ENCODE peak calls at places on chromosomes 16 and 17, in ten cellular contexts. P is Peyer's patch, U is cardiac muscle cell, Z is testis, V is lung, R is GM23338, X is heart right ventricle, W is GM20000, D is fibroblast of lung, L is fibroblast of the aortic adventitia. H is an unnamed sample.

GRCh38 chr17:28792877-28793666 is 49.3 kb downstream of the TRAF4 start:
- DNase-seq in P (no peak), D (no peak), Z (no peak), W (no peak), L (peak; percentile 4), R (peak; percentile 33), U (no peak), V (no peak), X (no peak), H (no peak)

GRCh38 chr17:48649741-48650140 is 23.6 kb upstream of the HOXB9 start:
- DNase-seq in L (no peak), R (no peak), U (no peak), P (no peak), W (no peak), Z (no peak), X (no peak), D (no peak), V (no peak), H (no peak)

GRCh38 chr16:55323637-55324490 is at the start of gene IRX6:
- DNase-seq in U (peak; percentile 77), Z (peak; percentile 89), X (peak; percentile 71), W (peak; percentile 50), L (no peak), P (no peak), D (no peak), V (peak; percentile 74), R (peak; percentile 90), H (peak; percentile 19)

GRCh38 chr16:50419116-50419515 is 50.3 kb upstream of the BRD7 start:
- DNase-seq in X (no peak), Z (no peak), P (no peak), U (no peak), D (no peak), V (no peak), W (no peak), R (no peak), L (no peak), H (no peak)

GRCh38 chr17:44191389-44191788 is 4.6 kb downstream of the TMUB2 start:
- DNase-seq in P (no peak), W (no peak), V (no peak), R (no peak), U (no peak), Z (no peak), X (no peak), L (no peak), D (no peak), H (no peak)

GRCh38 chr17:64269687-64270649 is 6.9 kb upstream of the TEX2 start:
- DNase-seq in L (no peak), D (no peak), X (no peak), Z (no peak), U (no peak), W (no peak), V (no peak), R (no peak), P (no peak), H (no peak)

GRCh38 chr17:52233176-52233575 is 74.7 kb upstream of the CA10 start:
- DNase-seq in R (no peak), D (peak; percentile 42), L (no peak), Z (no peak), W (no peak), P (no peak), V (no peak), U (no peak), X (no peak), H (no peak)

GRCh38 chr17:57697891-57698708 is 47.0 kb downstream of the CCDC182 start:
- DNase-seq in P (no peak), V (peak; percentile 13), U (peak; percentile 19), R (peak; percentile 20), Z (no peak), L (no peak), X (no peak), W (no peak), D (no peak), H (no peak)

GRCh38 chr17:67281736-67282135 is 36.7 kb upstream of the HELZ start:
- DNase-seq in P (no peak), X (no peak), W (no peak), Z (no peak), D (no peak), L (no peak), R (no peak), U (no peak), V (no peak), H (peak; percentile 63)

GRCh38 chr17:72943826-72944689 is 148.4 kb downstream of the SLC39A11 start:
- DNase-seq in V (no peak), R (no peak), P (no peak), Z (no peak), W (no peak), U (no peak), L (no peak), X (no peak), D (no peak), H (no peak)

GRCh38 chr16:74462361-74462760 is 41.1 kb upstream of the CLEC18B start:
- DNase-seq in P (peak; percentile 21), L (no peak), U (no peak), R (no peak), D (peak; percentile 65), V (no peak), Z (no peak), X (no peak), W (no peak), H (peak; percentile 75)

GRCh38 chr17:74368341-74369152 is 1.2 kb downstream of the GPR142 start:
- DNase-seq in D (peak; percentile 25), V (peak; percentile 74), U (peak; percentile 72), Z (peak; percentile 86), W (peak; percentile 87), X (peak; percentile 77), R (peak; percentile 76), L (peak; percentile 63), P (peak; percentile 88), H (peak; percentile 74)

GRCh38 chr17:7141824-7142223 is 27.2 kb upstream of the ASGR2 start:
- DNase-seq in D (no peak), P (peak; percentile 61), Z (no peak), X (no peak), L (no peak), R (no peak), V (no peak), U (no peak), W (no peak), H (no peak)

GRCh38 chr16:56866955-56867830 is 2.2 kb downstream of the SLC12A3 start:
- DNase-seq in W (peak; percentile 59), R (peak; percentile 84), L (peak; percentile 86), V (no peak), Z (peak; percentile 61), P (peak; percentile 78), X (peak; percentile 40), D (peak; percentile 50), U (peak; percentile 70), H (peak; percentile 63)

DNA sequence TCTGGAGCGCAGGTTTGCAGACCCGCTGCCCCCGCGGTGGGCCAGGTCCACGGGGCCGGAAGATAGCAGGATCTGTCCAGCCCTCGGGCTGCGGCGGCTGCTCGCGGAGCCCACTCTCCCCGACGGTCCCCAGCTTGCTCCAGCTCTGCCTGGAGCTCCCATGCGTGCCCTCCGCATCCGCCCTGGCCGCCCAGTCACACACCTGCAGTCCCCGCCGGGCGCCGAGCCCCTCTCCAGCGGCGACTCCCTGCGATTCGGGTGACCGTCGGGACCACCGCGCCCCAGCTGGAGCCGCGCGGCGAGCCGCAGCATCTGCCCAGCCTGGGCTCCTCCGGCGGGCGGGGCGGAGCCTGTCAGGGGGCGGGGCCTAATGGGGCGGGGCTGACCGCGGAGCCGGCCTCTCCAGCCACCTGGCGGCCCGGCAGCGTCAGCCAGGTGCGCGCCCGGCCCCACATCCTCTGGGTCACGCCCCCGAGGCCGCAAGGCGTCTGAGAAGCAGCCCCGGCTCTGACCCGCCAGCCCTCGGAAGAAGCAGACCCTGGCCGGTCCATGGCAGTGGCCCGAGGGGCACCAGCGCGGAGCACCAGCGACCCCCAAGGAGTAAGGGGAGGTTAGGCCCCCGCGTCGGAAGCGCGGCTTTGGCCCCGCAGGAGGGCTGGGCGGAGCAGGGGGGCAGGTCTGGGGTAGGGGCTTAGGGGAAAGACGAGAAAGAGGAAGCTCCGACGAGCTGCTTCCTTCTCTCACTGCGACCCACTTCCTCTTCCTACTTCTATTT is at the start of gene PIK3R5:
- DNase-seq in L (no peak), Z (peak; percentile 60), U (peak; percentile 19), D (no peak), X (peak; percentile 24), W (peak; percentile 95), V (peak; percentile 68), P (peak; percentile 92), R (peak; percentile 94), H (no peak)
- TF ChIP-seq CTCF in L (no peak), Z (no peak), U (no peak), D (no peak), X (no peak), W (no peak), V (no peak), P (peak; percentile 2), R (no peak), H (no peak)

GRCh38 chr17:1628856-1629646 is 417 bp upstream of the SLC43A2 start:
- DNase-seq in U (peak; percentile 96), L (peak; percentile 90), V (peak; percentile 95), D (peak; percentile 90), W (peak; percentile 99), P (peak; percentile 97), X (peak; percentile 95), R (peak; percentile 98), Z (peak; percentile 97), H (peak; percentile 89)
- TF ChIP-seq CTCF in U (no peak), L (no peak), V (peak; percentile 10), D (no peak), W (peak; percentile 37), P (peak; percentile 40), X (peak; percentile 42), R (peak; percentile 39), Z (peak; percentile 29), H (peak; percentile 30)

GRCh38 chr16:65314246-65315003 is 192.6 kb upstream of the CDH11 start:
- DNase-seq in V (no peak), P (no peak), L (no peak), U (no peak), W (no peak), R (no peak), Z (no peak), D (peak; percentile 74), X (no peak), H (no peak)
- TF ChIP-seq CTCF in V (no peak), P (no peak), L (no peak), U (no peak), W (no peak), R (no peak), Z (no peak), D (no peak), X (no peak), H (no peak)

GRCh38 chr16:30650369-30651123 is at the start of gene PRR14:
- DNase-seq in V (peak; percentile 100), W (peak; percentile 93), R (peak; percentile 100), X (peak; percentile 100), D (peak; percentile 99), P (peak; percentile 100), L (peak; percentile 100), Z (peak; percentile 100), U (peak; percentile 99), H (peak; percentile 99)

GRCh38 chr16:30645727-30646126 is 5.0 kb upstream of the PRR14 start:
- DNase-seq in R (no peak), W (no peak), Z (no peak), D (no peak), P (no peak), X (no peak), V (no peak), L (no peak), U (no peak), H (no peak)

GRCh38 chr16:30644334-30644830 is 6.4 kb upstream of the PRR14 start:
- DNase-seq in D (no peak), W (no peak), P (no peak), V (no peak), X (no peak), R (no peak), L (no peak), Z (no peak), U (no peak), H (no peak)

GRCh38 chr16:30649725-30650368 is 913 bp upstream of the PRR14 start:
- DNase-seq in U (no peak), P (no peak), R (no peak), D (no peak), L (no peak), X (no peak), Z (peak; percentile 46), V (no peak), W (no peak), H (no peak)

GRCh38 chr16:30647274-30647571 is 3.5 kb upstream of the PRR14 start:
- DNase-seq in L (no peak), X (no peak), D (no peak), W (no peak), P (no peak), V (no peak), U (no peak), R (no peak), Z (no peak), H (no peak)
- TF ChIP-seq CTCF in L (no peak), X (no peak), D (no peak), W (no peak), P (no peak), V (no peak), U (no peak), R (peak; percentile 26), Z (no peak), H (no peak)

H was measured in MCF 10A.